ENCODE peak calls at places on chromosomes 11 and 22, in four cellular contexts. One of them, this sample, is unnamed.

GRCh38 chr11:94861306-94861845 is 93.2 kb downstream of the AMOTL1 start:
- DNase-seq in heart left ventricle: no peak
- DNase-seq in nephron progenitor cell: no peak
- DNase-seq in fibroblast of villous mesenchyme: no peak
- DNase-seq in this sample: no peak

GRCh38 chr11:119584193-119585037 is 144.6 kb downstream of the NECTIN1 start:
- DNase-seq in fibroblast of villous mesenchyme: peak
- DNase-seq in nephron progenitor cell: peak
- DNase-seq in heart left ventricle: peak
- DNase-seq in this sample: no peak

GRCh38 chr22:40236131-40236665 is 58.5 kb downstream of the TNRC6B start:
- DNase-seq in fibroblast of villous mesenchyme: no peak
- DNase-seq in nephron progenitor cell: no peak
- DNase-seq in heart left ventricle: no peak
- DNase-seq in this sample: no peak

GRCh38 chr22:28108851-28109250 is 189.8 kb upstream of the PITPNB start:
- DNase-seq in fibroblast of villous mesenchyme: no peak
- DNase-seq in nephron progenitor cell: no peak
- DNase-seq in heart left ventricle: no peak
- DNase-seq in this sample: no peak

GRCh38 chr22:50697667-50698506 is 25.3 kb downstream of the SHANK3 start:
- DNase-seq in heart left ventricle: peak
- DNase-seq in fibroblast of villous mesenchyme: no peak
- DNase-seq in nephron progenitor cell: no peak
- DNase-seq in this sample: no peak

GRCh38 chr11:7016011-7016410 is 4.1 kb downstream of the ZNF214 start:
- DNase-seq in nephron progenitor cell: no peak
- DNase-seq in fibroblast of villous mesenchyme: no peak
- DNase-seq in heart left ventricle: no peak
- DNase-seq in this sample: no peak

GRCh38 chr11:35365395-35365794 is 54.0 kb downstream of the SLC1A2 start:
- DNase-seq in nephron progenitor cell: no peak
- DNase-seq in fibroblast of villous mesenchyme: no peak
- DNase-seq in heart left ventricle: no peak
- DNase-seq in this sample: no peak

GRCh38 chr11:134609361-134610115 is 197.5 kb upstream of the B3GAT1 start:
- DNase-seq in fibroblast of villous mesenchyme: no peak
- DNase-seq in nephron progenitor cell: no peak
- DNase-seq in heart left ventricle: no peak
- DNase-seq in this sample: no peak

GRCh38 chr11:1293619-1294015 is 15.8 kb downstream of the TOLLIP start:
- DNase-seq in fibroblast of villous mesenchyme: no peak
- DNase-seq in heart left ventricle: peak
- DNase-seq in nephron progenitor cell: peak
- DNase-seq in this sample: no peak

GRCh38 chr11:45180888-45181594 is 34.6 kb downstream of the PRDM11 start:
- DNase-seq in fibroblast of villous mesenchyme: peak
- DNase-seq in nephron progenitor cell: peak
- DNase-seq in heart left ventricle: peak
- DNase-seq in this sample: peak

DNA sequence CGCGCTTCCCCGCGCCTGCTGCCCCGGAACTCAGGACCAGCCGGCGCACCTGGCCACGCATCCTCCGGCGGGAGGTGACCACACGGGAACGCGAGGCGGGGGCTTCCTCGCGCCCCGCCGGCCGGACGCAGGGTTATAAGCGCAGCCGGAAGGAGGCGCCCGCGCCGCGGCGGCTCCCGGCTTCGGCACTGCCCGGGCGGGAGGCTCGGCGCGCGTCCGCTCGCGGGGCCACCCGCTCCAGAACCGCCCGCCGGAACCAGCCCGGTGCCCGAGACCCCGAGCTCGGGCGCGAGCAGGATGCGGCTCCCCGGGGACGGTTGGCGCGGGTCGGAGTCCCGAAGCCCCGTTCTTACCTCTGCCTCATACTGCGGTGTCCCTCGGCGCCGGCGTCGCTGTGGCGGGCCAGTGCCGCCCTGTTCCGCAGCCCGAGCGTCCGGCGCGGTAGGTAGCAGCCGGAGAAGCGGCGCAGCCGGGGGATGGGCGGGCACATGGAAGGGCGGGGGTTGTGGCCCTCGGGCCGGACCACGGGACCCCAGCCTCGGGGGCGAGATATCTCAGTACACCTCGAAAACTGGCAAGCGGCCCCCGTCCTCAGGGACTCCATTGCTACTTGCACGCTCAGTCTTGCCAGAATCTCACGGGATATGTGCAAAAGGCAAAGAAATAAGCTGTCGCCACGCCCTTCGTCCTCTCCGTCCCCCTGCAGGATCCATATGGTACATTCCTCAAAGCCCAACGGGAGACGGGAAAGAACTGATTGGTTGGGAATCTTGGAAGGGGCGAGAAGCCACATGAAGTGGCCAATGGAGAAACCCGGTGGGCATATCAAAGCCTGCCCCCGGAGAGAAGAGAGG is 23.1 kb downstream of the MICAL3 start:
- DNase-seq in nephron progenitor cell: peak
- DNase-seq in fibroblast of villous mesenchyme: peak
- DNase-seq in heart left ventricle: peak
- DNase-seq in this sample: peak
- TF ChIP-seq CTCF in nephron progenitor cell: no peak
- TF ChIP-seq CTCF in fibroblast of villous mesenchyme: peak
- TF ChIP-seq CTCF in heart left ventricle: peak
- TF ChIP-seq CTCF in this sample: peak

GRCh38 chr22:25736378-25737011 is 5.5 kb upstream of the MYO18B start:
- DNase-seq in heart left ventricle: no peak
- DNase-seq in nephron progenitor cell: no peak
- DNase-seq in fibroblast of villous mesenchyme: no peak
- DNase-seq in this sample: peak
- TF ChIP-seq CTCF in heart left ventricle: no peak
- TF ChIP-seq CTCF in nephron progenitor cell: no peak
- TF ChIP-seq CTCF in fibroblast of villous mesenchyme: no peak
- TF ChIP-seq CTCF in this sample: no peak

DNA sequence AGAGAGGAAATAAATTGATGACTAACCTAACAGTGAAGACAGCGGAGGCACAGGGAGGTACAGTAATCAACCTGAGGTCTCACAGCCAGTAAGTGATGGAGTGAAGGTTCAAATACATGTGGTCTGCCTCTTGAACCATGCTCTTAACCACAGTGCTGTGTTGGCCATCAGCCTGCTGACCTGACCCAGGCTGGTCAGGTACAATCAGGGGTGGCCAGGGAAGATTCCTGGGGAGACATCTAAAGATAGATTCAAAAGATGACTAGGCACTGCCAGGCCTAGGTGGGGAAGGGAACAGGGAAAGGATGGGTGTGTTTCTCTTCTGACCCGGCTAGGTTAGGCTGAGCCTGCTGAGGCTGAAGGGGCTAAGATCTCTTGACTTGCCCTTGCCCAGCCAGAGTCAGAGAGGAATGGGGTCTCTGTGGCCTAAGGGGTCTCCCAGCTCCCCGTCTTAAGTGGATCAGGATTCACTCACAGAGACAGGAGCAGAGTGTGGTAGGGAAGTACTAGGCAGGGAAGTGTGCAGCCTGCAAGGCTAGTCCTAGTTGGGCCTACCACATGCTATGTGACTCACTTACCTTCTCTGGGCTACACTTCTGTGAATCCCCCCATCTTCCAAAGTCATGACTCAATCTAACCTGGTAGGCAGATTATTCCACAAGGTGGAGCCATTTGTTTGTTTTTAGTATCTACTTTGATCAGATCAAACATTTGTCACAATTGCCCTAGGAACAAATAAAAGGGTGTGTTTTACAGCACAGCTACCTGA is 10.4 kb upstream of the SREBF2 start:
- DNase-seq in fibroblast of villous mesenchyme: peak
- DNase-seq in nephron progenitor cell: no peak
- DNase-seq in heart left ventricle: no peak
- DNase-seq in this sample: peak
- TF ChIP-seq CTCF in fibroblast of villous mesenchyme: peak
- TF ChIP-seq CTCF in nephron progenitor cell: peak
- TF ChIP-seq CTCF in heart left ventricle: peak
- TF ChIP-seq CTCF in this sample: peak

GRCh38 chr11:9092846-9093778 is 1.7 kb upstream of the SCUBE2 start:
- DNase-seq in heart left ventricle: no peak
- DNase-seq in nephron progenitor cell: no peak
- DNase-seq in fibroblast of villous mesenchyme: no peak
- DNase-seq in this sample: peak
- TF ChIP-seq CTCF in heart left ventricle: no peak
- TF ChIP-seq CTCF in nephron progenitor cell: no peak
- TF ChIP-seq CTCF in fibroblast of villous mesenchyme: peak
- TF ChIP-seq CTCF in this sample: peak

GRCh38 chr11:96082002-96082899 is 158.3 kb upstream of the MTMR2 start:
- DNase-seq in heart left ventricle: no peak
- DNase-seq in nephron progenitor cell: no peak
- DNase-seq in fibroblast of villous mesenchyme: peak
- DNase-seq in this sample: no peak

GRCh38 chr11:96075532-96075959 is 151.6 kb upstream of the MTMR2 start:
- DNase-seq in fibroblast of villous mesenchyme: no peak
- DNase-seq in nephron progenitor cell: no peak
- DNase-seq in heart left ventricle: no peak
- DNase-seq in this sample: peak

GRCh38 chr11:96081561-96081960 is 157.7 kb upstream of the MTMR2 start:
- DNase-seq in heart left ventricle: no peak
- DNase-seq in fibroblast of villous mesenchyme: no peak
- DNase-seq in nephron progenitor cell: no peak
- DNase-seq in this sample: no peak

GRCh38 chr11:96082936-96083335 is 159.0 kb upstream of the MTMR2 start:
- DNase-seq in fibroblast of villous mesenchyme: no peak
- DNase-seq in nephron progenitor cell: no peak
- DNase-seq in heart left ventricle: no peak
- DNase-seq in this sample: no peak

DNA sequence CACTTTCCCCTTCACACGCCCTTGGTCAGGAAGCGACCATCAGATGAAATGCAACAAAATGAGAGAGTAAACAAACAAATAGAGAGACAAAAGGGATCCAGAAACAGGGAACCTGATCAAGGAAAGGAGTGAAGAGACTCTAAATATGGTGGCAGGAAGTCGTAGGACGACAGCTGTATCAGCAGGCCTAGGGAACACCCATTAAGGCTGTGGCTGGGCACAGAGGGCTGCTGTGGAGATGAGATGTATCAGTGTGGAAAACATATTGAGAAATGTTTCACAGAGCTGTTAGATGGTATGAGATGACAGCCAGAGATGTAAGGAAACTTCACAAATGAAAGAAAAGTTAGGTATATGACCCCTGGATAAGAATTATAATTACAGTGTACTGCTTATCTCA is 155.8 kb upstream of the MTMR2 start:
- DNase-seq in heart left ventricle: no peak
- DNase-seq in fibroblast of villous mesenchyme: no peak
- DNase-seq in nephron progenitor cell: no peak
- DNase-seq in this sample: no peak
- TF ChIP-seq CTCF in heart left ventricle: no peak
- TF ChIP-seq CTCF in fibroblast of villous mesenchyme: no peak
- TF ChIP-seq CTCF in nephron progenitor cell: no peak
- TF ChIP-seq CTCF in this sample: no peak